ENCODE peak calls at places on chromosomes 11 and 22, in four cellular contexts. H is endothelial cell of umbilical vein, J is suprapubic skin, U is spleen. Z is an unnamed sample.
A peak's percentile ranks its signal among the peaks of the same experiment; 100 is the strongest.

GRCh38 chr11:93407777-93408401 is 77.3 kb downstream of the DEUP1 start:
- DNase-seq in H (no peak), J (no peak), U (no peak), Z (no peak)

GRCh38 chr22:42967005-42967404 is 47.9 kb downstream of the PACSIN2 start:
- DNase-seq in H (no peak), J (peak; percentile 47), U (no peak), Z (no peak)

GRCh38 chr22:24033731-24034130 is 22.6 kb downstream of the CABIN1 start:
- DNase-seq in H (no peak), J (peak; percentile 16), U (no peak), Z (no peak)

GRCh38 chr22:30380011-30380410 is 7.2 kb downstream of the RNF215 start:
- DNase-seq in H (no peak), J (no peak), U (no peak), Z (no peak)

GRCh38 chr11:113148652-113149051 is 165.7 kb upstream of the TTC12 start:
- DNase-seq in H (no peak), J (no peak), U (no peak), Z (no peak)

GRCh38 chr11:61337706-61338268 is 4.8 kb downstream of the TKFC start:
- DNase-seq in H (no peak), J (no peak), U (no peak), Z (no peak)

GRCh38 chr11:122853971-122854446 is 15.7 kb downstream of the CRTAM start:
- DNase-seq in H (peak; percentile 78), J (no peak), U (no peak), Z (no peak)

GRCh38 chr11:82750643-82751139 is 17.0 kb upstream of the FAM181B start:
- DNase-seq in H (peak; percentile 32), J (no peak), U (no peak), Z (no peak)

GRCh38 chr11:42338056-42338455 is 878.6 kb upstream of the LRRC4C start:
- DNase-seq in H (no peak), J (no peak), U (no peak), Z (no peak)

GRCh38 chr11:60367896-60368295 is 10.4 kb upstream of the MS4A7 start:
- DNase-seq in H (no peak), J (no peak), U (no peak), Z (no peak)

GRCh38 chr11:69091638-69092165 is 43.0 kb downstream of the TPCN2 start:
- DNase-seq in H (no peak), J (no peak), U (no peak), Z (no peak)

GRCh38 chr11:115869131-115869530 is 364.9 kb upstream of the CADM1 start:
- DNase-seq in H (no peak), J (no peak), U (no peak), Z (no peak)

GRCh38 chr11:38530226-38530625 is 1932.2 kb upstream of the RAG2 start:
- DNase-seq in H (no peak), J (no peak), U (no peak), Z (no peak)

GRCh38 chr22:25369133-25369532 is 149.7 kb downstream of the CRYBB2 start:
- DNase-seq in H (no peak), J (no peak), U (no peak), Z (no peak)

GRCh38 chr22:46050916-46051614 is 74.1 kb upstream of the WNT7B start:
- DNase-seq in H (no peak), J (peak; percentile 63), U (peak; percentile 79), Z (peak; percentile 21)

GRCh38 chr11:132941024-132941646 is 591.2 kb downstream of the OPCML start:
- DNase-seq in H (peak; percentile 19), J (no peak), U (no peak), Z (no peak)

GRCh38 chr22:28802595-28803087 is 2.3 kb upstream of the XBP1 start:
- DNase-seq in H (no peak), J (no peak), U (no peak), Z (no peak)

GRCh38 chr11:70230151-70230839 is 27.2 kb downstream of the FADD start:
- DNase-seq in H (no peak), J (no peak), U (no peak), Z (no peak)

GRCh38 chr11:44619931-44620725 is 54.7 kb downstream of the CD82 start:
- DNase-seq in H (no peak), J (peak; percentile 55), U (peak; percentile 73), Z (peak; percentile 17)

GRCh38 chr22:36467042-36467810 is 14.2 kb downstream of the TXN2 start:
- DNase-seq in H (no peak), J (no peak), U (no peak), Z (no peak)
- TF ChIP-seq POLR2AphosphoS5 in H (no peak), J (no peak), U (peak; percentile 62), Z (no peak)

DNA sequence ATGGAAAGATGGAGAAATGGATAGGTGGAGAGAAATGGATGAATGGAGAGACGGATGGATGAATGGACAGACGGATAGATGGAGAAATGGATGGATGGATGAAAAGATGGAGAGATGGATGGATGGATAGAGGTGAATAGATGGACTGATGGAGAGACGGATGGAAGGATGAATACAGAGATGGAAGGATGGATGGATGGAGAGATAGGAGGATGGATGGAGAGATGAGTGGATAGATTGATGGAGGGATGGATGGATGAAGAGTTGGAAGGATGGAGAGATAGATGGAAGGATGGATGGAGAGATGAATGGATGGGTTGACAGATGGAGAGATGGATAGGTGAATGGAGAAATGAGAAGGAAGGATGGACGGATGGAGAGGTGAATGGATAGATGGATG is 63.7 kb downstream of the FLRT1 start:
- DNase-seq in H (no peak), J (no peak), U (no peak), Z (no peak)
- H3K4me1 ChIP-seq in H (peaks cover 11% of the 10 kb centered on the region), J (peaks cover 18% of the 10 kb centered on the region), U (no peaks in the 10 kb centered on the region), Z (peaks cover 19% of the 10 kb centered on the region)

DNA sequence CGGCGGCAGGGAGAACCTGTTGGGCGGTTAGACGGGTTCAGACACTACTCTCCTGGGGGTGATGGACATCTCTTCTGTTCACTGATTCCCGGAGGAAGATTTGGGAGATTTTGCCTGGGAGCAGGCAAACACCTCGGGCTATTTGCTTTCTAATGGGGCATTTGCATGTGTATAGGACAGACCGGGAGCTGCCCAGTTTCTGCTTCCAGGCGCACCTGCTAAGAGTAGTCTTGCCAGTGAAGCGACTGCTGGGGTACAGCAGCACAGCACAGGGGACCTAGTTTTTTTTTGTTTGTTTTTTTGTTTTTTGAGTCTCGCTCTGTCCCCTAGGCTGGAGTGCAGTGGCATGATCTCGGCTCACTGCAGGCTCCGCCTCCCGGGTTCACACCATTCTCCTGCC is 6.8 kb upstream of the H19 start:
- DNase-seq in H (no peak), J (no peak), U (no peak), Z (no peak)
- TF ChIP-seq POLR2AphosphoS5 in H (no peak), J (no peak), U (no peak), Z (no peak)

DNA sequence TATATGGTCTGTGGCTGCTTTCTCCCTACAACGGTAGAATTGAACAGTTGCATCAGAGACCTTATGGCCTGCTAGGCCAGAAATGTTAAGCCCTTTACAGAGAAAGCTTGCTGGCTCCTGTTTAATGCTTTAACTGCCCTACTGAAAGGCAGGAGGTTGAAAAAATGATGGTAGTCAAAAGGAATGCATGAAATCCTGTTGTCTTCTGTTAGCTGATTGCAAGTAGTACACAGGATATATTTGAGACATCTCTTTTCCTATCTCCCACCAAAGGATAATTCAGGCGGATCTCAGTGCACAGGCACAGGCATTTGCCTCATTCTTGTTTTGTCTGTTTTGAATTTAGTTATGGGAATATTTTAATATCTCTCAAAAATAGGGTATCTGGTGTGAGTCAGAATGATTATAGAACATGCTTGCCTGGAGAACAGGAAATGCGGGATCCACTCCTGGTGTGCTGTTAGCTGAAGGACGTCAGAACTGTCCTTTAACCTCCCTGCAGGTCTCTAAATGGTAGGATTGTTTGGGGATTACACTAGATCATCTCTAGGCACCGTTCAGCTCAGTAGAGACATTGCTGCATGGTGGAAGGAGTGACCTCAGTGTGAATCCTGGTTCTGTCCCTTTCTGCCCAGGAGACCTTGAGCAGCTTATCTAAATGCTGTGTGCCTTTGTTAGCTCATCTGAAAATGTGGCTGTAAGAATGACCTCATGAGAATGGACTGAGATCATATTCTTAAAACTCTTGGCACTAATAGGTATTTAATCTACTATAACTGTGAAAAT is 49.5 kb downstream of the PACS1 start:
- DNase-seq in H (peak; percentile 71), J (no peak), U (no peak), Z (no peak)
- H3K4me1 ChIP-seq in H (peaks cover 40% of the 10 kb centered on the region), J (peaks cover 20% of the 10 kb centered on the region), U (peaks cover 46% of the 10 kb centered on the region), Z (peaks cover 35% of the 10 kb centered on the region)

DNA sequence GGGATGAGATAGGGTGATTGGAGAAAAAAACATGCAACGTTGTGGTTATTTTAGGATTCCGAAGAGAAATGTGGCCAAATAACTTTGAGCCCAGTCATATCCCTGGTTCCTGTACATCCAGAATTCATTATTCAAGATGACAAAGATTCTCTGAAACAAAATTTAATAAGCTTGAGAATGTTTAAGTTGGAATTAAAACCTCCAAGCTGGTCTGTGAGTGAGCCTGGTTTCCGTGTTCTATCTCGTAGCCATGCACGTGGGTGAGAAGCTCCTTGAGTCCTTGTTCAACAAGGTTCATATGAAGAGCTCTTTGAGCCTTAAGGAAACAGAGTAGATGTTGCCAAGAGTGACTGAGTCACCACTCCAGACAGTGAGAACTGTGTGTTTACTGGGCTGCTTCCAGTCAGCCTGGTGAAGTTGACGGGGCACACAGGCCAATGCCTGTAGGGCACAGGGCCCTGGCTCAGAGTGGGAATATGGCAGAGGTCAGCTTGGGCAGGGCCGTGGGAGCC is 206.5 kb downstream of the NAV2 start:
- DNase-seq in H (peak; percentile 95), J (no peak), U (no peak), Z (peak; percentile 65)
- TF ChIP-seq POLR2AphosphoS5 in H (peak; percentile 52), J (no peak), U (no peak), Z (peak; percentile 86)